ENCODE peak calls at places on chromosomes 3 and 15, in ten cellular contexts. One of them, this sample, is unnamed.

GRCh38 chr3:134608957-134609525 is 41.8 kb downstream of the KY start:
- DNase-seq in transverse colon: no peak
- DNase-seq in suprapubic skin: no peak
- DNase-seq in tibial nerve: no peak
- DNase-seq in SK-N-SH: no peak
- DNase-seq in K562: no peak
- DNase-seq in sigmoid colon: no peak
- DNase-seq in stomach: no peak
- DNase-seq in A549: no peak
- DNase-seq in GM12878: no peak
- DNase-seq in this sample: no peak

GRCh38 chr3:45881031-45882022 is 5.0 kb upstream of the CCR9 start:
- DNase-seq in tibial nerve: no peak
- DNase-seq in SK-N-SH: no peak
- DNase-seq in transverse colon: peak
- DNase-seq in GM12878: no peak
- DNase-seq in sigmoid colon: no peak
- DNase-seq in K562: peak
- DNase-seq in suprapubic skin: no peak
- DNase-seq in stomach: no peak
- DNase-seq in A549: no peak
- DNase-seq in this sample: no peak

GRCh38 chr3:146277953-146278631 is 27.2 kb upstream of the PLSCR4 start:
- DNase-seq in stomach: no peak
- DNase-seq in sigmoid colon: no peak
- DNase-seq in suprapubic skin: no peak
- DNase-seq in tibial nerve: peak
- DNase-seq in SK-N-SH: no peak
- DNase-seq in GM12878: no peak
- DNase-seq in transverse colon: no peak
- DNase-seq in K562: no peak
- DNase-seq in A549: peak
- DNase-seq in this sample: no peak

GRCh38 chr3:102905826-102906225 is 471.0 kb downstream of the ZPLD1 start:
- DNase-seq in GM12878: no peak
- DNase-seq in tibial nerve: no peak
- DNase-seq in K562: no peak
- DNase-seq in stomach: no peak
- DNase-seq in SK-N-SH: no peak
- DNase-seq in A549: no peak
- DNase-seq in transverse colon: no peak
- DNase-seq in sigmoid colon: no peak
- DNase-seq in suprapubic skin: no peak
- DNase-seq in this sample: no peak

GRCh38 chr3:184632551-184632950 is 71.0 kb downstream of the EPHB3 start:
- DNase-seq in sigmoid colon: no peak
- DNase-seq in tibial nerve: no peak
- DNase-seq in GM12878: no peak
- DNase-seq in stomach: peak
- DNase-seq in suprapubic skin: no peak
- DNase-seq in A549: no peak
- DNase-seq in SK-N-SH: no peak
- DNase-seq in K562: no peak
- DNase-seq in transverse colon: peak
- DNase-seq in this sample: no peak

GRCh38 chr3:53998980-53999379 is 107.3 kb upstream of the SELENOK start:
- DNase-seq in SK-N-SH: no peak
- DNase-seq in stomach: no peak
- DNase-seq in sigmoid colon: no peak
- DNase-seq in suprapubic skin: no peak
- DNase-seq in K562: no peak
- DNase-seq in A549: no peak
- DNase-seq in GM12878: no peak
- DNase-seq in tibial nerve: no peak
- DNase-seq in transverse colon: no peak
- DNase-seq in this sample: no peak

GRCh38 chr3:11306815-11307589 is 34.8 kb downstream of the ATG7 start:
- DNase-seq in suprapubic skin: no peak
- DNase-seq in tibial nerve: no peak
- DNase-seq in stomach: no peak
- DNase-seq in SK-N-SH: no peak
- DNase-seq in sigmoid colon: no peak
- DNase-seq in A549: no peak
- DNase-seq in K562: no peak
- DNase-seq in transverse colon: no peak
- DNase-seq in GM12878: no peak
- DNase-seq in this sample: peak

GRCh38 chr3:14774431-14774830 is 44.3 kb upstream of the FGD5 start:
- DNase-seq in suprapubic skin: peak
- DNase-seq in SK-N-SH: no peak
- DNase-seq in A549: no peak
- DNase-seq in tibial nerve: no peak
- DNase-seq in GM12878: no peak
- DNase-seq in K562: no peak
- DNase-seq in sigmoid colon: peak
- DNase-seq in stomach: peak
- DNase-seq in transverse colon: no peak
- DNase-seq in this sample: no peak

GRCh38 chr3:154236331-154236730 is 88.0 kb downstream of the DHX36 start:
- DNase-seq in suprapubic skin: no peak
- DNase-seq in A549: no peak
- DNase-seq in K562: no peak
- DNase-seq in sigmoid colon: no peak
- DNase-seq in tibial nerve: no peak
- DNase-seq in GM12878: no peak
- DNase-seq in SK-N-SH: no peak
- DNase-seq in transverse colon: no peak
- DNase-seq in stomach: no peak
- DNase-seq in this sample: no peak

GRCh38 chr3:60154011-60154410 is 1097.2 kb downstream of the FHIT start:
- DNase-seq in stomach: no peak
- DNase-seq in sigmoid colon: no peak
- DNase-seq in A549: no peak
- DNase-seq in suprapubic skin: no peak
- DNase-seq in GM12878: no peak
- DNase-seq in SK-N-SH: no peak
- DNase-seq in K562: no peak
- DNase-seq in transverse colon: no peak
- DNase-seq in tibial nerve: no peak
- DNase-seq in this sample: no peak

DNA sequence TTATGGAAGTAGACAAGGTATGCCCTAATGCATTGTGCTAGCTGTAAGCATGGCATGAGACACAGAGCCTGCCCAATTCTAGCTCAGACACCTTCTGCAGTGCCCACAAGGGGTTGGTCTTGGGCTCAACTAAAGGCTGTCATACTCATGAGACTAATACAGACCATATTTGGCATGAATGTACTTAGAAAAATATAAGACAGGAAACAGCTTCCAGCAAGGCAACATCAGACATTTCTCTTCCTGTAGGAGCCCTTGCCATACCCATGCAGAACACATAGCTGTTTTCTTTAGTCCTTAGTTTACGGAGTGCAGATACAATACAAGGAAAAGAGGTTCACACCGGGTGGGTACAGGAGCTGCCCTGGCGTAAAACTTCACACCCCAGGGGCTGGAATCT is 30.5 kb upstream of the NR1I2 start:
- DNase-seq in K562: no peak
- DNase-seq in suprapubic skin: no peak
- DNase-seq in SK-N-SH: no peak
- DNase-seq in A549: no peak
- DNase-seq in transverse colon: no peak
- DNase-seq in sigmoid colon: no peak
- DNase-seq in tibial nerve: no peak
- DNase-seq in stomach: no peak
- DNase-seq in GM12878: no peak
- DNase-seq in this sample: no peak
- TF ChIP-seq EP300 in K562: no peak
- TF ChIP-seq EP300 in suprapubic skin: no peak
- TF ChIP-seq EP300 in SK-N-SH: no peak
- TF ChIP-seq EP300 in A549: no peak
- TF ChIP-seq EP300 in transverse colon: no peak
- TF ChIP-seq EP300 in sigmoid colon: no peak
- TF ChIP-seq EP300 in tibial nerve: no peak
- TF ChIP-seq EP300 in stomach: no peak
- TF ChIP-seq EP300 in GM12878: no peak
- TF ChIP-seq EP300 in this sample: no peak

GRCh38 chr15:51095681-51096331 is 1.1 kb upstream of the TNFAIP8L3 start:
- DNase-seq in stomach: no peak
- DNase-seq in K562: no peak
- DNase-seq in suprapubic skin: no peak
- DNase-seq in GM12878: no peak
- DNase-seq in SK-N-SH: no peak
- DNase-seq in sigmoid colon: no peak
- DNase-seq in A549: no peak
- DNase-seq in tibial nerve: no peak
- DNase-seq in transverse colon: no peak
- DNase-seq in this sample: no peak

GRCh38 chr15:51094606-51095569 is at the start of gene TNFAIP8L3:
- DNase-seq in tibial nerve: no peak
- DNase-seq in sigmoid colon: no peak
- DNase-seq in transverse colon: peak
- DNase-seq in GM12878: no peak
- DNase-seq in A549: no peak
- DNase-seq in SK-N-SH: peak
- DNase-seq in K562: no peak
- DNase-seq in suprapubic skin: no peak
- DNase-seq in stomach: no peak
- DNase-seq in this sample: peak

GRCh38 chr15:51092480-51092879 is 2.2 kb downstream of the TNFAIP8L3 start:
- DNase-seq in sigmoid colon: no peak
- DNase-seq in suprapubic skin: no peak
- DNase-seq in SK-N-SH: no peak
- DNase-seq in transverse colon: no peak
- DNase-seq in tibial nerve: no peak
- DNase-seq in A549: no peak
- DNase-seq in K562: no peak
- DNase-seq in stomach: no peak
- DNase-seq in GM12878: no peak
- DNase-seq in this sample: no peak

GRCh38 chr15:51093865-51094605 is 671 bp downstream of the TNFAIP8L3 start:
- DNase-seq in A549: no peak
- DNase-seq in transverse colon: peak
- DNase-seq in sigmoid colon: peak
- DNase-seq in stomach: no peak
- DNase-seq in K562: no peak
- DNase-seq in tibial nerve: no peak
- DNase-seq in GM12878: no peak
- DNase-seq in suprapubic skin: peak
- DNase-seq in SK-N-SH: peak
- DNase-seq in this sample: peak

DNA sequence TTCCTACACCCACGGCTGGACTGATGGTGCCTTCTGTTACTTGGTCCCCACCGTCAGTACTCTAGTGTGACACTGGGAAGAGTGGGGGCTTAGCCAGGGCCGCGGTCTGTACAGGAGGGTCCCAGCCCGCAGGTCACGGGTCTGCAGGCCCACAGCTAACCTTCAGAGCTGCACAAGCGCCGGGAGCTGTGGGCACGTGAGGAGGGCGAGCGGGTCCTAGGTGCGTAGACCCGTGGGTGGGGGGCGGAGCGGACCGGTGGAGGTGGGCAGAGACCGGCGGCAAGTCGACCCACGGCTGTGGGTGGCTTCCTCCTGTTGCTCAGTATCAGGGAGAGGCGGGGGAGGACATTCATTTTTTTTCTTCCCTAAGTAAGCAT is 1.2 kb downstream of the TNFAIP8L3 start:
- DNase-seq in SK-N-SH: no peak
- DNase-seq in stomach: no peak
- DNase-seq in suprapubic skin: no peak
- DNase-seq in sigmoid colon: no peak
- DNase-seq in K562: no peak
- DNase-seq in A549: no peak
- DNase-seq in tibial nerve: no peak
- DNase-seq in GM12878: no peak
- DNase-seq in transverse colon: no peak
- DNase-seq in this sample: peak
- H3K4me3 ChIP-seq in SK-N-SH: no peak
- H3K4me3 ChIP-seq in stomach: peak
- H3K4me3 ChIP-seq in suprapubic skin: peak
- H3K4me3 ChIP-seq in sigmoid colon: peak
- H3K4me3 ChIP-seq in K562: no peak
- H3K4me3 ChIP-seq in A549: no peak
- H3K4me3 ChIP-seq in tibial nerve: peak
- H3K4me3 ChIP-seq in GM12878: no peak
- H3K4me3 ChIP-seq in transverse colon: peak
- H3K4me3 ChIP-seq in this sample: peak

GRCh38 chr3:55571913-55572312 is 84.8 kb upstream of the WNT5A start:
- DNase-seq in K562: no peak
- DNase-seq in GM12878: no peak
- DNase-seq in transverse colon: peak
- DNase-seq in A549: no peak
- DNase-seq in stomach: no peak
- DNase-seq in SK-N-SH: no peak
- DNase-seq in suprapubic skin: no peak
- DNase-seq in tibial nerve: no peak
- DNase-seq in sigmoid colon: peak
- DNase-seq in this sample: no peak
- TF ChIP-seq EP300 in K562: no peak
- TF ChIP-seq EP300 in GM12878: no peak
- TF ChIP-seq EP300 in transverse colon: no peak
- TF ChIP-seq EP300 in A549: no peak
- TF ChIP-seq EP300 in stomach: no peak
- TF ChIP-seq EP300 in SK-N-SH: no peak
- TF ChIP-seq EP300 in suprapubic skin: no peak
- TF ChIP-seq EP300 in tibial nerve: no peak
- TF ChIP-seq EP300 in sigmoid colon: no peak
- TF ChIP-seq EP300 in this sample: no peak

GRCh38 chr3:127700406-127700805 is 27.7 kb downstream of the ABTB1 start:
- DNase-seq in stomach: no peak
- DNase-seq in SK-N-SH: no peak
- DNase-seq in A549: no peak
- DNase-seq in tibial nerve: no peak
- DNase-seq in GM12878: no peak
- DNase-seq in K562: no peak
- DNase-seq in transverse colon: no peak
- DNase-seq in suprapubic skin: no peak
- DNase-seq in sigmoid colon: no peak
- DNase-seq in this sample: peak

GRCh38 chr3:127699946-127700300 is 27.2 kb downstream of the ABTB1 start:
- DNase-seq in stomach: no peak
- DNase-seq in K562: no peak
- DNase-seq in SK-N-SH: no peak
- DNase-seq in suprapubic skin: no peak
- DNase-seq in A549: no peak
- DNase-seq in transverse colon: no peak
- DNase-seq in sigmoid colon: no peak
- DNase-seq in tibial nerve: no peak
- DNase-seq in GM12878: no peak
- DNase-seq in this sample: no peak

GRCh38 chr3:127697531-127698240 is 24.9 kb downstream of the ABTB1 start:
- DNase-seq in A549: peak
- DNase-seq in K562: peak
- DNase-seq in suprapubic skin: peak
- DNase-seq in GM12878: peak
- DNase-seq in SK-N-SH: peak
- DNase-seq in transverse colon: peak
- DNase-seq in tibial nerve: peak
- DNase-seq in stomach: peak
- DNase-seq in sigmoid colon: peak
- DNase-seq in this sample: peak

GRCh38 chr3:127699098-127699945 is 26.6 kb downstream of the ABTB1 start:
- DNase-seq in SK-N-SH: no peak
- DNase-seq in tibial nerve: no peak
- DNase-seq in suprapubic skin: no peak
- DNase-seq in sigmoid colon: no peak
- DNase-seq in A549: no peak
- DNase-seq in K562: no peak
- DNase-seq in stomach: no peak
- DNase-seq in GM12878: no peak
- DNase-seq in transverse colon: no peak
- DNase-seq in this sample: no peak

GRCh38 chr3:127698264-127699097 is 25.7 kb downstream of the ABTB1 start:
- DNase-seq in tibial nerve: no peak
- DNase-seq in K562: no peak
- DNase-seq in A549: no peak
- DNase-seq in GM12878: no peak
- DNase-seq in transverse colon: no peak
- DNase-seq in sigmoid colon: no peak
- DNase-seq in suprapubic skin: no peak
- DNase-seq in stomach: no peak
- DNase-seq in SK-N-SH: no peak
- DNase-seq in this sample: no peak
- H3K4me3 ChIP-seq in tibial nerve: no peak
- H3K4me3 ChIP-seq in K562: no peak
- H3K4me3 ChIP-seq in A549: no peak
- H3K4me3 ChIP-seq in GM12878: no peak
- H3K4me3 ChIP-seq in transverse colon: no peak
- H3K4me3 ChIP-seq in sigmoid colon: no peak
- H3K4me3 ChIP-seq in suprapubic skin: no peak
- H3K4me3 ChIP-seq in stomach: no peak
- H3K4me3 ChIP-seq in SK-N-SH: no peak
- H3K4me3 ChIP-seq in this sample: no peak